ENCODE peak calls at places on chromosomes 4 and X, in ten cellular contexts. J, F, N, Z, P, V, B, O, E and S are unnamed samples.

GRCh38 chr4:105944535-105944934 is 49.3 kb downstream of the NPNT start:
- DNase-seq in J (peak; percentile 70), F (no peak), N (no peak), Z (no peak), P (no peak), V (no peak), B (no peak), O (no peak), E (no peak), S (no peak)

GRCh38 chr4:1460967-1461868 is 55.0 kb upstream of the NKX1-1 start:
- DNase-seq in J (peak; percentile 9), F (no peak), N (no peak), Z (no peak), P (no peak), V (no peak), B (no peak), O (no peak), E (no peak), S (no peak)

GRCh38 chrX:1453951-1454785 is 1.5 kb upstream of the ASMTL start:
- DNase-seq in J (peak; percentile 84), F (peak; percentile 90), N (peak; percentile 79), Z (peak; percentile 96), P (peak; percentile 89), V (peak; percentile 50), B (peak; percentile 93), O (peak; percentile 84), E (peak; percentile 94), S (peak; percentile 90)

GRCh38 chrX:44506688-44507087 is 36.0 kb downstream of the FUNDC1 start:
- DNase-seq in J (no peak), F (no peak), N (no peak), Z (no peak), P (no peak), V (no peak), B (no peak), O (no peak), E (no peak), S (no peak)

GRCh38 chr4:25911356-25911755 is 2.7 kb upstream of the SMIM20 start:
- DNase-seq in J (no peak), F (no peak), N (no peak), Z (no peak), P (no peak), V (no peak), B (no peak), O (no peak), E (no peak), S (no peak)

GRCh38 chr4:17448689-17449088 is 63.2 kb downstream of the QDPR start:
- DNase-seq in J (peak; percentile 55), F (no peak), N (no peak), Z (no peak), P (no peak), V (peak; percentile 71), B (no peak), O (no peak), E (no peak), S (no peak)

GRCh38 chr4:184237612-184238011 is 19.9 kb upstream of the ENPP6 start:
- DNase-seq in J (no peak), F (peak; percentile 68), N (no peak), Z (no peak), P (no peak), V (peak; percentile 40), B (no peak), O (no peak), E (no peak), S (no peak)

GRCh38 chr4:151841107-151841506 is 80.3 kb upstream of the GATB start:
- DNase-seq in J (no peak), F (no peak), N (no peak), Z (no peak), P (no peak), V (no peak), B (no peak), O (no peak), E (no peak), S (no peak)

GRCh38 chr4:26879805-26880204 is 19.2 kb downstream of the STIM2 start:
- DNase-seq in J (no peak), F (no peak), N (no peak), Z (no peak), P (no peak), V (no peak), B (no peak), O (no peak), E (no peak), S (no peak)

GRCh38 chr4:122827258-122827887 is 742 bp downstream of the FGF2 start:
- DNase-seq in J (peak; percentile 75), F (peak; percentile 9), N (no peak), Z (peak; percentile 71), P (peak; percentile 69), V (no peak), B (peak; percentile 85), O (no peak), E (peak; percentile 41), S (peak; percentile 44)

GRCh38 chr4:13546855-13547562 is 2.7 kb upstream of the NKX3-2 start:
- DNase-seq in J (peak; percentile 30), F (no peak), N (no peak), Z (no peak), P (no peak), V (no peak), B (no peak), O (no peak), E (peak; percentile 42), S (no peak)

GRCh38 chr4:10123227-10124101 is 6.9 kb upstream of the WDR1 start:
- DNase-seq in J (no peak), F (no peak), N (no peak), Z (no peak), P (no peak), V (no peak), B (no peak), O (no peak), E (peak; percentile 49), S (no peak)

GRCh38 chrX:154436597-154437397 is at the start of gene GDI1:
- DNase-seq in J (peak; percentile 90), F (peak; percentile 52), N (peak; percentile 59), Z (no peak), P (peak; percentile 77), V (no peak), B (peak; percentile 75), O (peak; percentile 30), E (peak; percentile 45), S (peak; percentile 64)

GRCh38 chr4:113761682-113762060 is at the start of gene CAMK2D:
- DNase-seq in J (peak; percentile 80), F (peak; percentile 87), N (peak; percentile 74), Z (peak; percentile 94), P (peak; percentile 86), V (peak; percentile 74), B (peak; percentile 89), O (peak; percentile 83), E (peak; percentile 69), S (peak; percentile 88)

GRCh38 chrX:130109429-130110378 is 593 bp downstream of the ELF4 start:
- DNase-seq in J (peak; percentile 28), F (no peak), N (no peak), Z (no peak), P (no peak), V (no peak), B (no peak), O (no peak), E (no peak), S (no peak)

GRCh38 chrX:42531431-42531830 is 246.5 kb downstream of the PPP1R2C start:
- DNase-seq in J (no peak), F (no peak), N (no peak), Z (no peak), P (no peak), V (no peak), B (no peak), O (no peak), E (no peak), S (peak; percentile 2)

GRCh38 chr4:8228319-8229250 is 29.5 kb downstream of the SH3TC1 start:
- DNase-seq in J (peak; percentile 80), F (peak; percentile 75), N (peak; percentile 45), Z (peak; percentile 80), P (no peak), V (peak; percentile 90), B (peak; percentile 85), O (peak; percentile 18), E (no peak), S (peak; percentile 61)

GRCh38 chrX:151985955-151986354 is 11.5 kb upstream of the GABRE start:
- DNase-seq in J (peak; percentile 38), F (no peak), N (no peak), Z (no peak), P (no peak), V (peak; percentile 47), B (no peak), O (no peak), E (no peak), S (no peak)

GRCh38 chrX:48711929-48712505 is 15.5 kb downstream of the SUV39H1 start:
- DNase-seq in J (no peak), F (no peak), N (no peak), Z (no peak), P (no peak), V (no peak), B (no peak), O (no peak), E (no peak), S (no peak)

GRCh38 chrX:10015711-10016515 is 48.8 kb downstream of the CLDN34 start:
- DNase-seq in J (peak; percentile 46), F (no peak), N (no peak), Z (peak; percentile 63), P (no peak), V (no peak), B (no peak), O (no peak), E (peak; percentile 10), S (peak; percentile 39)

GRCh38 chr4:30714408-30715031 is 5.6 kb upstream of the PCDH7 start:
- DNase-seq in J (peak; percentile 67), F (no peak), N (no peak), Z (no peak), P (no peak), V (peak; percentile 57), B (no peak), O (no peak), E (peak; percentile 53), S (no peak)

GRCh38 chrX:153960786-153961185 is 10.8 kb downstream of the HCFC1 start:
- DNase-seq in J (no peak), F (no peak), N (no peak), Z (no peak), P (no peak), V (no peak), B (no peak), O (no peak), E (no peak), S (no peak)

GRCh38 chrX:109448539-109448938 is 33.3 kb downstream of the GUCY2F start:
- DNase-seq in J (no peak), F (no peak), N (no peak), Z (no peak), P (no peak), V (no peak), B (no peak), O (no peak), E (no peak), S (no peak)

GRCh38 chrX:78024349-78025108 is 55.1 kb upstream of the PGAM4 start:
- DNase-seq in J (peak; percentile 3), F (peak; percentile 23), N (peak; percentile 0), Z (no peak), P (no peak), V (peak; percentile 22), B (no peak), O (peak; percentile 27), E (no peak), S (peak; percentile 42)

GRCh38 chr4:78057600-78058560 is 757 bp downstream of the FRAS1 start:
- DNase-seq in J (peak; percentile 67), F (peak; percentile 13), N (no peak), Z (peak; percentile 72), P (peak; percentile 68), V (peak; percentile 34), B (peak; percentile 30), O (no peak), E (peak; percentile 38), S (peak; percentile 25)

GRCh38 chr4:65482410-65482809 is 187.9 kb downstream of the EPHA5 start:
- DNase-seq in J (no peak), F (no peak), N (no peak), Z (no peak), P (no peak), V (peak; percentile 79), B (no peak), O (no peak), E (no peak), S (no peak)

GRCh38 chrX:23317799-23318724 is 16.6 kb upstream of the PTCHD1 start:
- DNase-seq in J (peak; percentile 54), F (peak; percentile 15), N (no peak), Z (no peak), P (no peak), V (no peak), B (no peak), O (no peak), E (peak; percentile 56), S (peak; percentile 19)

GRCh38 chr4:140137654-140138053 is 16.3 kb downstream of the MAML3 start:
- DNase-seq in J (peak; percentile 13), F (no peak), N (no peak), Z (no peak), P (no peak), V (no peak), B (no peak), O (no peak), E (no peak), S (no peak)